ENCODE peak calls at places on chromosomes 3 and 15, in seven cellular contexts. G is testis, W is colonic mucosa, I is GM23338, K is dorsolateral prefrontal cortex, P is H9, X is psoas muscle. V is an unnamed sample.

GRCh38 chr3:81437683-81438082 is 323.8 kb downstream of the GBE1 start:
- DNase-seq in G (no peak), W (no peak), I (no peak), K (no peak), P (no peak), X (no peak), V (no peak)

GRCh38 chr15:46091860-46092450 is 457.1 kb downstream of the SQOR start:
- DNase-seq in G (peak; percentile 67), W (peak; percentile 54), I (peak; percentile 87), K (no peak), P (peak; percentile 44), X (no peak), V (peak; percentile 21)

GRCh38 chr3:101849714-101850326 is 506 bp downstream of the NFKBIZ start:
- DNase-seq in G (peak; percentile 42), W (no peak), I (peak; percentile 49), K (no peak), P (peak; percentile 45), X (peak; percentile 72), V (peak; percentile 53)

GRCh38 chr3:148943531-148944200 is 47.7 kb upstream of the GYG1 start:
- DNase-seq in G (no peak), W (peak; percentile 23), I (peak; percentile 87), K (no peak), P (no peak), X (no peak), V (peak; percentile 42)

GRCh38 chr15:51550841-51551240 is 71.7 kb downstream of the DMXL2 start:
- DNase-seq in G (no peak), W (no peak), I (no peak), K (no peak), P (no peak), X (no peak), V (no peak)

GRCh38 chr3:143848707-143849106 is 439 bp upstream of the SLC9A9 start:
- DNase-seq in G (no peak), W (no peak), I (no peak), K (no peak), P (no peak), X (no peak), V (no peak)

GRCh38 chr3:116740293-116740692 is 30.7 kb downstream of the TUSC7 start:
- DNase-seq in G (no peak), W (no peak), I (no peak), K (no peak), P (no peak), X (no peak), V (no peak)

GRCh38 chr3:159472611-159473010 is 516.0 kb upstream of the IL12A start:
- DNase-seq in G (no peak), W (no peak), I (no peak), K (no peak), P (no peak), X (no peak), V (no peak)

GRCh38 chr3:16550676-16551341 is 37.3 kb upstream of the RFTN1 start:
- DNase-seq in G (peak; percentile 81), W (peak; percentile 81), I (peak; percentile 92), K (peak; percentile 60), P (peak; percentile 78), X (peak; percentile 60), V (peak; percentile 85)

GRCh38 chr3:24149032-24149431 is 203.9 kb downstream of the NR1D2 start:
- DNase-seq in G (no peak), W (no peak), I (peak; percentile 66), K (no peak), P (no peak), X (no peak), V (no peak)

GRCh38 chr3:193853511-193854219 is 260.7 kb downstream of the OPA1 start:
- DNase-seq in G (no peak), W (peak; percentile 54), I (no peak), K (no peak), P (no peak), X (no peak), V (no peak)

GRCh38 chr3:8663177-8664061 is 18.8 kb upstream of the SSUH2 start:
- DNase-seq in G (peak; percentile 92), W (peak; percentile 65), I (peak; percentile 98), K (peak; percentile 68), P (peak; percentile 85), X (peak; percentile 57), V (peak; percentile 44)
- TF ChIP-seq CTCF in G (peak; percentile 67), W (peak; percentile 58), I (peak; percentile 80), K (peak; percentile 63), P (peak; percentile 88), X (peak; percentile 72), V (peak; percentile 53)

GRCh38 chr15:40272713-40273056 is 10.2 kb downstream of the ANKRD63 start:
- DNase-seq in G (peak; percentile 55), W (no peak), I (no peak), K (no peak), P (no peak), X (no peak), V (no peak)
- TF ChIP-seq CTCF in G (no peak), W (no peak), I (no peak), K (no peak), P (peak; percentile 42), X (no peak), V (no peak)

DNA sequence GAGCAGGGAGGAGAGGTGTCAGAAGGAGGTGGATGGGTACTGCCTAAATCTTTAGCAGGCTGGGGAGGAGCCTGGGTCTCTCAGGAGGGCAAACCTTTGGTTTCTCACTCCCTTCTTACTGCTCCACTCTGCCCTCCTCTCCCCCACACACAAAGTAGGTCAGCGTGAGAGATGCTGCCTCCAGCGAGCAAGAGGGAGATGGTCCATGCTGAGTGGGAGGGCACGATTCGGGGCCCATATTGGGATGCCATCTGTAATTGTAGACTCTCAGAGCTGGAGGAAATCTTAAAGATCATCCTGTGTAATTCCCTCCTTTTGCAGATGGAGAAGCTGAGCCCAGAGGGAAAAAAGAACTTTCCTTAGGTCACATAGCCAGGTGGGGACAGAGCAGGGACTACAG is 34.2 kb upstream of the SYN2 start:
- DNase-seq in G (no peak), W (no peak), I (no peak), K (no peak), P (no peak), X (no peak), V (no peak)
- TF ChIP-seq CTCF in G (no peak), W (no peak), I (no peak), K (no peak), P (no peak), X (no peak), V (no peak)

GRCh38 chr3:107620534-107620933 is 97.8 kb downstream of the BBX start:
- DNase-seq in G (no peak), W (no peak), I (no peak), K (no peak), P (no peak), X (no peak), V (no peak)
- TF ChIP-seq CTCF in G (no peak), W (no peak), I (no peak), K (no peak), P (no peak), X (no peak), V (no peak)